ENCODE peak calls at places on chromosomes 2 and 18, in six cellular contexts. U is IMR-90, X is transverse colon, T is body of pancreas, Q is uterus, C is tibial nerve. P is an unnamed sample.

GRCh38 chr2:100757621-100758394 is 62.1 kb upstream of the NPAS2 start:
- DNase-seq in T (peak), C (peak), U (peak), Q (no peak), X (no peak), P (no peak)

GRCh38 chr2:230384986-230385385 is 31.0 kb upstream of the SP100 start:
- DNase-seq in C (no peak), Q (no peak), X (no peak), T (no peak), U (no peak), P (no peak)

GRCh38 chr2:30165617-30166016 is 18.8 kb downstream of the YPEL5 start:
- DNase-seq in T (peak), C (no peak), Q (no peak), U (no peak), X (no peak), P (no peak)

GRCh38 chr18:48806551-48807261 is 144.1 kb downstream of the SMAD7 start:
- DNase-seq in C (no peak), T (no peak), Q (peak), X (peak), U (no peak), P (peak)

GRCh38 chr2:40095003-40095402 is 315.9 kb upstream of the THUMPD2 start:
- DNase-seq in X (no peak), T (no peak), C (no peak), U (peak), Q (no peak), P (no peak)

GRCh38 chr2:41930807-41931566 is 116.8 kb upstream of the PKDCC start:
- DNase-seq in X (no peak), U (no peak), C (peak), Q (peak), T (no peak), P (no peak)

GRCh38 chr2:190649035-190649797 is at the start of gene NAB1:
- DNase-seq in X (peak), U (peak), Q (peak), C (no peak), T (peak), P (peak)

GRCh38 chr18:12287684-12288405 is 20.2 kb upstream of the TUBB6 start:
- DNase-seq in X (peak), U (peak), T (peak), C (peak), Q (peak), P (peak)

GRCh38 chr18:57915241-57915640 is 112.1 kb upstream of the ATP8B1 start:
- DNase-seq in U (peak), X (no peak), C (no peak), Q (no peak), T (no peak), P (no peak)

GRCh38 chr2:95240091-95240490 is 32.8 kb downstream of the ZNF892 start:
- DNase-seq in U (no peak), X (no peak), Q (no peak), C (no peak), T (no peak), P (no peak)

GRCh38 chr2:54845514-54845913 is 122.1 kb downstream of the EML6 start:
- DNase-seq in C (no peak), T (no peak), Q (no peak), U (peak), X (no peak), P (no peak)

GRCh38 chr2:96113951-96114350 is 2.4 kb downstream of the ADRA2B start:
- DNase-seq in Q (no peak), X (no peak), T (no peak), C (no peak), U (no peak), P (no peak)

GRCh38 chr2:138373993-138374408 is 127.6 kb upstream of the SPOPL start:
- DNase-seq in X (no peak), Q (no peak), C (no peak), T (peak), U (peak), P (no peak)

GRCh38 chr2:19504400-19505198 is 146.2 kb upstream of the OSR1 start:
- DNase-seq in U (no peak), Q (no peak), T (no peak), C (no peak), X (no peak), P (no peak)

GRCh38 chr2:222998459-222998858 is 53.5 kb upstream of the KCNE4 start:
- DNase-seq in C (no peak), Q (no peak), U (no peak), X (no peak), T (no peak), P (no peak)

GRCh38 chr2:239717706-239718105 is 307.4 kb downstream of the NDUFA10 start:
- DNase-seq in C (no peak), X (no peak), T (no peak), U (no peak), Q (peak), P (no peak)

GRCh38 chr2:154623819-154624218 is 74.7 kb upstream of the KCNJ3 start:
- DNase-seq in T (peak), C (peak), U (peak), Q (no peak), X (peak), P (no peak)

GRCh38 chr18:59035591-59035990 is 104.1 kb upstream of the SEC11C start:
- DNase-seq in Q (no peak), X (no peak), U (no peak), T (no peak), C (no peak), P (no peak)

GRCh38 chr2:241637233-241638062 is at the start of gene ATG4B:
- DNase-seq in X (peak), T (peak), U (peak), Q (peak), C (peak), P (peak)
- TF ChIP-seq POLR2A in X (peak), T (peak), U (peak), Q (peak), C (peak), P (peak)

DNA sequence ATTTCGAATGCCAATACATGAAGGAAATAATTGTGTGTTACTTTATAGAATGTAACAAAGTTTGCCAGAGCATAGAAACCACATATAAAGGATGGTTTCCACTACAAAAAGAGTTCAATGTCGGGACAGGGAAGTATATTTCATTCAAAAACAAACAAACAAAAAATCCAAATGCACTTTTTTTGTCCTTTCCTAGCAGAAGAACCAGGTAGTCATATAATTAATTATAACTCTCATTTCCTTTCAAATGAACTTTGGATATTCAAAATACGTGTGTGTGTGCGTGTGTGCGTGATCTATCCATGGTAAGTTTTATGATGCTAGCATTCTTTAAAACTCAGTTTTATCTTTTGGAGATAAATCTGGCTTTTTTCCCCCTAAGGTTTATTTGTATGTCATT is 8.3 kb downstream of the FN1 start:
- DNase-seq in Q (no peak), U (peak), X (no peak), T (no peak), C (no peak), P (no peak)
- H3K4me3 ChIP-seq in Q (no peak), U (no peak), X (no peak), T (no peak), C (no peak), P (no peak)

DNA sequence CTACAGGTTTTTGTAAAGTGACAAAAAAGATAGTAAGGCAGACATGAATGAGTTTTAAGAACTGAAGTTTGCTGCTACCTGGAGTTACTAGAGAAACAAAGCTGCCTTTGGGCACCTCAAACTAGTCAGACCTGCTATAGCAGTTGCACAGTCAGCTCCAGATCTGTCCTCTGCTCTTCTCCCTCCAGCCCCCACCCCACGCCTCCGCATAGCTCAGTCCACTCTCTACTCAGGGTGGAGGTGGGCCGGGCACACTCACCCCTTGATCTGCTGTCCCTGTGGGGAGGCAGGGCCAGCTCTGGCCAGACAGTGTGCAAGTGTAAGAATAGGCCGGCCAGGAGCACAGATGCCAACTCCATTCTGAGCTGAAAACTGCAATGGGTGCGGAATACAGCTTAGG is 4.1 kb downstream of the SERTAD2 start:
- DNase-seq in Q (no peak), C (no peak), U (no peak), T (peak), X (no peak), P (no peak)
- TF ChIP-seq POLR2A in Q (no peak), C (no peak), U (no peak), T (no peak), X (no peak), P (no peak)

DNA sequence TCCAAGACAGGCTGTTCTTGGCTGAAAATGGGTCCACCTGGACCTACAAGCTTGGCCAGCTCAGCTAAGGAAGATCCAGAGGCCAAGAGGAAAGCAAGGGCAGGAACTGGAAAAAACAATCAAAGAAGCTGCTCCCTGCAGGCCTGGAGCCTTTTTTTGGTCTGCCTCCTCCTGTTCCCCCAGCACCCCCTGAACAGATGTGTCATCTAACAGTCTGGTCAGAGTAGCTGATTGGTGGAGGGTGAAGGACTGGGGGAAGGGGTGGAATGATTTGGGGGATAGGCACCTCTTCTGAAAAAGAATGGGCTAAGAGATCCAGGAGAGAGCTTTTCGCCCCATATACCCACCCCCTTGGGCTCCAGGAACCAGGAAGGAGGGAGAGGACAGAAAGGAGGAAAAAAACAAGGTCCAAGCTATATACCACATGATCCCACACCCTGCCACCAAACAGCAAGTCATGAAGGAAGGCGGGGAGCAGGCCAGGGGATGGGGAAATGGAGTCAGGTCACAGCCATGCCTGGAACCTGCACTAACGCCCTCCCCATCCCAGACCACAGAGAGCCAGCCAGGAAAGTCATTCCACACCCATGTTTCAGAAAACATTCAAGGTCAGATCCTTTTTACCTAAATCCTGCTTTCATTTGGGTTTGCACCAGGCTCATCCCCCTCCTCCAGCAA is 2.0 kb downstream of the RAB11FIP5 start:
- DNase-seq in T (no peak), Q (no peak), U (peak), X (peak), C (no peak), P (no peak)
- H3K4me3 ChIP-seq in T (no peak), Q (peak), U (peak), X (peak), C (peak), P (no peak)

GRCh38 chr2:85354286-85355072 is at the start of the genes ELMOD3 and RETSAT:
- DNase-seq in C (peak), X (peak), U (peak), T (peak), Q (peak), P (peak)
- TF ChIP-seq POLR2A in C (peak), X (peak), U (peak), T (peak), Q (peak), P (peak)

DNA sequence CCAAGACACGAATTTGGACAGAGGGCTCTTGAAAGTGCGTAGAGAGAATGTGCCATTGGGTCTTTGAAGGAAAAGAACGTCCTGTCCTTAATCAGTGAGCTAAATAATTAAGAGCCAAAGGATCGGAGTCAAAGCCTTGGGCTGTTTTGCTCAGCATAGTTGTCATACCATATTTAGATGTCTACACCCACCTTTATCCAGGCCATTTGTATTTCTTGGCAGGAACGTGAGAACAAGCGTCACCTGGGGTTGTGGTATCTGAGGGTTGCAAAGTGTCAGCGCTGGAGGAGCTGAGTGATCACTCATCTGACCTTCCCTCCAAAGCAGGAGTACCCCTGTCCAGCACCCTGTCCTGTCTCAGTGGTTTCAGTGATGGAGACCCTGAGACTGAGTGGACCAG is 4.5 kb downstream of the LPIN1 start:
- DNase-seq in X (peak), U (no peak), C (no peak), T (peak), Q (no peak), P (peak)
- H3K4me3 ChIP-seq in X (no peak), U (no peak), C (no peak), T (no peak), Q (no peak), P (no peak)